ENCODE peak calls at places on chromosomes 7 and 10, in seven cellular contexts. I, C, K, U, S, L and W are unnamed samples.
A peak's percentile ranks its signal among the peaks of the same experiment; 100 is the strongest.

GRCh38 chr7:150375662-150376521 is 3.2 kb upstream of the ZNF775 start:
- DNase-seq in U (no peak), I (no peak), C (peak; percentile 45), K (no peak), S (no peak), L (no peak), W (no peak)

GRCh38 chr10:1293636-1294440 is 237.7 kb downstream of the WDR37 start:
- DNase-seq in K (no peak), I (no peak), L (no peak), U (no peak), C (no peak), S (no peak), W (peak; percentile 77)

GRCh38 chr10:93072713-93073538 is 767 bp upstream of the CYP26A1 start:
- DNase-seq in C (no peak), S (no peak), U (no peak), K (no peak), L (no peak), I (no peak), W (no peak)

GRCh38 chr7:36923185-36923584 is 198.9 kb upstream of the AOAH start:
- DNase-seq in U (no peak), C (no peak), S (no peak), K (no peak), L (no peak), I (no peak), W (no peak)

GRCh38 chr10:122854648-122855047 is 9.0 kb upstream of the CUZD1 start:
- DNase-seq in L (no peak), S (no peak), K (peak; percentile 85), C (no peak), I (no peak), U (no peak), W (no peak)

GRCh38 chr10:102492983-102493382 is 9.5 kb downstream of the ACTR1A start:
- DNase-seq in L (no peak), U (no peak), K (no peak), I (no peak), C (no peak), S (no peak), W (peak; percentile 79)

GRCh38 chr7:81186691-81187090 is 267.8 kb upstream of the SEMA3C start:
- DNase-seq in K (peak; percentile 52), U (no peak), I (no peak), L (no peak), S (no peak), C (no peak), W (no peak)

GRCh38 chr7:13651167-13651566 is 338.3 kb downstream of the ETV1 start:
- DNase-seq in S (no peak), U (no peak), I (no peak), L (no peak), C (no peak), K (peak; percentile 12), W (no peak)

GRCh38 chr7:17646181-17646956 is 293.9 kb downstream of the SNX13 start:
- DNase-seq in C (no peak), L (no peak), I (no peak), K (peak; percentile 56), U (no peak), S (no peak), W (peak; percentile 43)

GRCh38 chr10:4231439-4231838 is 446.4 kb upstream of the KLF6 start:
- DNase-seq in U (no peak), C (no peak), L (no peak), S (no peak), K (no peak), I (no peak), W (no peak)

GRCh38 chr10:132369636-132370185 is 27.3 kb upstream of the PWWP2B start:
- DNase-seq in I (no peak), K (no peak), U (no peak), L (no peak), C (no peak), S (no peak), W (no peak)

GRCh38 chr10:83553366-83553765 is 585.9 kb upstream of the GHITM start:
- DNase-seq in S (no peak), L (no peak), U (no peak), C (no peak), I (no peak), K (no peak), W (no peak)

GRCh38 chr10:4061441-4061951 is 276.5 kb upstream of the KLF6 start:
- DNase-seq in C (no peak), K (peak; percentile 65), U (no peak), S (no peak), I (no peak), L (no peak), W (no peak)

GRCh38 chr10:34854147-34854601 is 39.1 kb upstream of the PARD3 start:
- DNase-seq in I (no peak), K (peak; percentile 80), L (no peak), U (no peak), S (no peak), C (no peak), W (peak; percentile 38)

GRCh38 chr7:111168182-111168581 is 77.3 kb downstream of the LRRN3 start:
- DNase-seq in K (peak; percentile 33), S (peak; percentile 29), L (no peak), U (no peak), C (no peak), I (no peak), W (no peak)

GRCh38 chr7:101857358-101857794 is 40.0 kb downstream of the CUX1 start:
- DNase-seq in S (no peak), C (no peak), U (no peak), L (no peak), K (no peak), I (no peak), W (peak; percentile 14)

GRCh38 chr10:86258488-86258887 is 108.1 kb downstream of the GRID1 start:
- DNase-seq in I (no peak), K (no peak), L (no peak), C (no peak), S (no peak), U (no peak), W (peak; percentile 97)

GRCh38 chr7:31204066-31204465 is 136.5 kb downstream of the NEUROD6 start:
- DNase-seq in C (no peak), S (no peak), K (no peak), I (no peak), L (no peak), U (no peak), W (no peak)

GRCh38 chr10:117318909-117319308 is 56.3 kb downstream of the PDZD8 start:
- DNase-seq in U (no peak), L (no peak), I (no peak), K (peak; percentile 12), C (no peak), S (no peak), W (no peak)

GRCh38 chr7:130982160-130982638 is 248.2 kb upstream of the KLF14 start:
- DNase-seq in S (peak; percentile 5), L (no peak), I (no peak), C (no peak), K (peak; percentile 55), U (no peak), W (no peak)

GRCh38 chr10:97333601-97334369 is 744 bp downstream of the FRAT2 start:
- DNase-seq in K (peak; percentile 69), S (no peak), I (peak; percentile 34), U (peak; percentile 21), L (no peak), C (peak; percentile 28), W (no peak)

GRCh38 chr7:80316811-80317210 is 182.2 kb downstream of the GNAI1 start:
- DNase-seq in I (no peak), C (no peak), L (no peak), K (no peak), U (no peak), S (no peak), W (no peak)

GRCh38 chr10:25453619-25454018 is 278.8 kb downstream of the GPR158 start:
- DNase-seq in U (no peak), L (no peak), I (no peak), C (no peak), K (no peak), S (no peak), W (no peak)

GRCh38 chr10:81843042-81843441 is 32.0 kb upstream of the NRG3 start:
- DNase-seq in K (no peak), L (no peak), S (no peak), I (no peak), U (no peak), C (no peak), W (no peak)

GRCh38 chr10:52956861-52957260 is 184.3 kb upstream of the MBL2 start:
- DNase-seq in C (no peak), L (no peak), S (no peak), K (no peak), I (no peak), U (no peak), W (no peak)

GRCh38 chr10:86900955-86901354 is 56.5 kb downstream of the MMRN2 start:
- DNase-seq in K (peak; percentile 71), I (no peak), L (no peak), S (no peak), C (no peak), U (no peak), W (peak; percentile 86)

GRCh38 chr10:32038777-32039176 is 17.4 kb downstream of the KIF5B start:
- DNase-seq in S (no peak), I (no peak), U (no peak), C (no peak), K (peak; percentile 25), L (no peak), W (no peak)

GRCh38 chr10:73117976-73118743 is 7.9 kb downstream of the NUDT13 start:
- DNase-seq in I (no peak), U (no peak), K (peak; percentile 81), L (peak; percentile 59), S (no peak), C (no peak), W (no peak)

GRCh38 chr7:92835851-92836488 is 403 bp downstream of the CDK6 start:
- DNase-seq in K (peak; percentile 47), C (peak; percentile 50), U (peak; percentile 12), S (no peak), L (no peak), I (no peak), W (no peak)